ENCODE peak calls at places on chromosomes 6 and 20, in four cellular contexts. H is HepG2; K is CD4-positive, alpha-beta T cell; W is A549. R is an unnamed sample.
A peak's percentile ranks its signal among the peaks of the same experiment; 100 is the strongest.

GRCh38 chr6:101226677-101227135 is 166.8 kb upstream of the GRIK2 start:
- DNase-seq in H (peak; percentile 20), W (peak; percentile 2), K (no peak), R (no peak)

GRCh38 chr20:58889334-58890072 is 37.0 kb downstream of the GNAS start:
- DNase-seq in K (no peak), W (no peak), H (no peak), R (peak; percentile 24)

GRCh38 chr20:23092409-23092756 is 6.3 kb upstream of the CD93 start:
- DNase-seq in W (no peak), K (no peak), H (no peak), R (no peak)

GRCh38 chr20:1434571-1435336 is 31.9 kb downstream of the NSFL1C start:
- DNase-seq in K (peak; percentile 30), W (no peak), H (no peak), R (peak; percentile 58)

GRCh38 chr6:36563237-36563927 is 16.1 kb upstream of the STK38 start:
- DNase-seq in W (no peak), K (no peak), H (no peak), R (no peak)

GRCh38 chr6:127403636-127404035 is 55.6 kb downstream of the KIAA0408 start:
- DNase-seq in H (no peak), W (no peak), K (no peak), R (no peak)

GRCh38 chr20:59776626-59777320 is 156.7 kb downstream of the SYCP2 start:
- DNase-seq in K (no peak), W (no peak), H (no peak), R (no peak)

GRCh38 chr20:23193985-23194384 is 107.9 kb upstream of the CD93 start:
- DNase-seq in K (no peak), H (no peak), W (no peak), R (no peak)

GRCh38 chr6:165181951-165182414 is 127.4 kb downstream of the C6orf118 start:
- DNase-seq in K (no peak), H (no peak), W (no peak), R (no peak)

GRCh38 chr20:58131581-58132142 is 96.8 kb downstream of the ANKRD60 start:
- DNase-seq in W (no peak), H (peak; percentile 75), K (no peak), R (no peak)

GRCh38 chr6:45759134-45759849 is 256.4 kb downstream of the CLIC5 start:
- DNase-seq in H (no peak), W (no peak), K (no peak), R (no peak)

GRCh38 chr6:103236923-103237322 is 1622.8 kb downstream of the HACE1 start:
- DNase-seq in K (no peak), H (no peak), W (no peak), R (no peak)

GRCh38 chr20:19757973-19758887 is at the start of gene RIN2:
- DNase-seq in W (peak; percentile 98), H (peak; percentile 86), K (no peak), R (no peak)

GRCh38 chr20:49470922-49471321 is 11.5 kb downstream of the KCNB1 start:
- DNase-seq in W (no peak), H (no peak), K (no peak), R (no peak)

GRCh38 chr6:129662406-129662766 is 47.6 kb downstream of the ARHGAP18 start:
- DNase-seq in W (no peak), K (no peak), H (no peak), R (no peak)

DNA sequence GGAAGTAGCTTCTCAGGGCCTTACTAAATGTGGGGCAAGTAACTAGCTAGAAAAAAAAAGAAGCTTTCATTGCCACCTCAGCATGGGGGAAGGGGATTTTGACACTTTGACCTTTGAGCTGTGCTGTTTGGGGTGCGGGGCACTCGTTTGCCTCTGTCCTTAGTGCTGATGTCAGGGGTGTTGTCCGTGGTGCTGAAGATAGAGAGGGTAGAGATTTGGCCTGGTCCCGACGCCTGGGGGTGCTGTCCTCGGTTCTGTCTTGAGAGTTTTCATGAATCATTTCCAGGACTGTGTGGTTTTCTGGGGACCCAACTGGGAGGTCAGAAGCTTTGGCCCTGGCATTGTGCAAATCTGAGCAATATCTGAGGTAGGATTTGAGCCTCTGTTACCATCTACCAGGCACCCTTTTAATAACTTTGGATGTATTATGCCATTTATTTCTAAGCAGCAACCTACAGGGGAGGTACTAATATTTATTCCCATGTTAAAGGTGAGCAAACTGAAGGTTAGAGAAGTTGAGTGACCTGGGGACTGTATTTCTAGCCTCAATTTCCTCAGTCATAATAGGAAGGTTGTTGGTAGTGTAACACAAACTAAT is 78.0 kb downstream of the DLGAP4 start:
- DNase-seq in H (peak; percentile 79), K (peak; percentile 8), W (no peak), R (peak; percentile 17)
- TF ChIP-seq CTCF in H (peak; percentile 59), K (no peak), W (no peak), R (no peak)

GRCh38 chr20:50713677-50714101 is 17.7 kb upstream of the PARD6B start:
- DNase-seq in K (no peak), W (no peak), H (no peak), R (no peak)
- TF ChIP-seq CTCF in K (no peak), W (peak; percentile 40), H (peak; percentile 78), R (no peak)

GRCh38 chr6:82739266-82739665 is 326.4 kb downstream of the UBE3D start:
- DNase-seq in K (no peak), W (no peak), H (no peak), R (no peak)

GRCh38 chr6:82741325-82741995 is 324.2 kb downstream of the UBE3D start:
- DNase-seq in W (no peak), K (no peak), H (no peak), R (no peak)

GRCh38 chr6:82737965-82738364 is 327.7 kb downstream of the UBE3D start:
- DNase-seq in H (no peak), W (no peak), K (no peak), R (no peak)

GRCh38 chr6:82740066-82740465 is 325.6 kb downstream of the UBE3D start:
- DNase-seq in H (no peak), W (no peak), K (no peak), R (no peak)

DNA sequence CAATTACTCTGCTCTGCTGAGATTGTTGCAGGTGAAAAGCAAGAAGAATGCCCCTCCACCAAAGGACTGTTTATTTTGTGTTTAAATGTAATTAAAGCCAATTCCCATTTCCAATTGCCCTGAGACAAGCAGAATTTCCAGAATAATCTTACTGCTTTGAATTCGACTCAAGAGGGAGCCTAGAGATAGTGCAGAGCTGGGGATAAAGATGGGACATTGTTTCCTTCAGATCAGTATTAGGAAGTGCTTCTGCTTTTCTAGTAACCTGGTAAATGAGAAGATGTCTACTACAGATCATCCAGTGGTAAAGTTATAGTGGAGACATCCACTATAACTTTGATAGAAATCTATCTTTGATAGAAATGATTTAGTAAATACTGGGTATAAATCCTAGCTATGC is 326.9 kb downstream of the UBE3D start:
- DNase-seq in W (no peak), H (no peak), K (no peak), R (no peak)
- TF ChIP-seq CTCF in W (no peak), H (no peak), K (no peak), R (no peak)

GRCh38 chr6:145761584-145761983 is 26.3 kb upstream of the EPM2A start:
- DNase-seq in W (no peak), H (no peak), K (no peak), R (no peak)
- TF ChIP-seq CTCF in W (no peak), H (no peak), K (no peak), R (no peak)

GRCh38 chr6:89371849-89372505 is 19.5 kb upstream of the UBE2J1 start:
- DNase-seq in H (peak; percentile 47), W (peak; percentile 62), K (peak; percentile 64), R (peak; percentile 74)
- TF ChIP-seq CTCF in H (peak; percentile 92), W (peak; percentile 72), K (peak; percentile 97), R (peak; percentile 98)